ENCODE peak calls at places on chromosomes 11 and 22, in nine cellular contexts. L, M, F, T, H, N, W, A and P are unnamed samples.

GRCh38 chr11:96102664-96103068 is 178.8 kb upstream of the MTMR2 start:
- DNase-seq in L (no peak), M (peak; percentile 68), F (no peak), T (no peak), H (no peak), N (no peak), W (no peak), A (no peak), P (no peak)

GRCh38 chr11:87871071-87871470 is 304.2 kb downstream of the RAB38 start:
- DNase-seq in L (no peak), M (no peak), F (no peak), T (no peak), H (no peak), N (no peak), W (no peak), A (no peak), P (no peak)

GRCh38 chr22:49212002-49212401 is 615.7 kb downstream of the BRD1 start:
- DNase-seq in L (no peak), M (no peak), F (no peak), T (no peak), H (peak; percentile 3), N (peak; percentile 7), W (peak; percentile 36), A (no peak), P (no peak)

GRCh38 chr11:102446606-102447005 is 6.0 kb downstream of the TMEM123 start:
- DNase-seq in L (no peak), M (peak; percentile 79), F (peak; percentile 32), T (no peak), H (no peak), N (no peak), W (no peak), A (no peak), P (peak; percentile 78)

GRCh38 chr22:20432244-20432686 is 5.4 kb downstream of the SCARF2 start:
- DNase-seq in L (no peak), M (no peak), F (no peak), T (no peak), H (peak; percentile 14), N (no peak), W (peak; percentile 51), A (no peak), P (no peak)

GRCh38 chr11:9619004-9619403 is 44.9 kb upstream of the SWAP70 start:
- DNase-seq in L (no peak), M (no peak), F (no peak), T (no peak), H (no peak), N (no peak), W (no peak), A (no peak), P (no peak)

GRCh38 chr11:3170756-3171670 is 5.9 kb upstream of the OSBPL5 start:
- DNase-seq in L (no peak), M (no peak), F (no peak), T (no peak), H (no peak), N (peak; percentile 57), W (peak; percentile 64), A (no peak), P (no peak)

GRCh38 chr11:15864021-15864805 is 492.1 kb downstream of the SOX6 start:
- DNase-seq in L (no peak), M (no peak), F (no peak), T (no peak), H (no peak), N (no peak), W (no peak), A (no peak), P (no peak)

GRCh38 chr11:86064236-86064803 is 4.6 kb downstream of the PICALM start:
- DNase-seq in L (no peak), M (peak; percentile 54), F (no peak), T (no peak), H (no peak), N (no peak), W (no peak), A (no peak), P (no peak)

GRCh38 chr22:28585324-28585723 is 94.3 kb downstream of the TTC28 start:
- DNase-seq in L (no peak), M (no peak), F (no peak), T (no peak), H (no peak), N (no peak), W (no peak), A (no peak), P (no peak)

GRCh38 chr11:8773125-8773524 is 90.5 kb downstream of the RPL27A start:
- DNase-seq in L (no peak), M (no peak), F (no peak), T (no peak), H (no peak), N (no peak), W (no peak), A (no peak), P (no peak)

GRCh38 chr22:32583074-32583677 is 108.6 kb downstream of the FBXO7 start:
- DNase-seq in L (no peak), M (no peak), F (no peak), T (no peak), H (peak; percentile 26), N (no peak), W (no peak), A (no peak), P (no peak)

GRCh38 chr22:46373838-46374662 is 38.5 kb downstream of the TRMU start:
- DNase-seq in L (no peak), M (no peak), F (no peak), T (no peak), H (no peak), N (peak; percentile 63), W (no peak), A (no peak), P (no peak)

GRCh38 chr11:131710511-131710910 is 340.1 kb downstream of the NTM start:
- DNase-seq in L (no peak), M (peak; percentile 38), F (no peak), T (no peak), H (no peak), N (no peak), W (no peak), A (no peak), P (no peak)

GRCh38 chr11:20089796-20090653 is 70.2 kb downstream of the DBX1 start:
- DNase-seq in L (peak; percentile 47), M (peak; percentile 71), F (no peak), T (no peak), H (no peak), N (no peak), W (no peak), A (no peak), P (no peak)

GRCh38 chr22:43275545-43275981 is 67.6 kb downstream of the SCUBE1 start:
- DNase-seq in L (no peak), M (peak; percentile 60), F (no peak), T (no peak), H (no peak), N (no peak), W (no peak), A (no peak), P (no peak)

DNA sequence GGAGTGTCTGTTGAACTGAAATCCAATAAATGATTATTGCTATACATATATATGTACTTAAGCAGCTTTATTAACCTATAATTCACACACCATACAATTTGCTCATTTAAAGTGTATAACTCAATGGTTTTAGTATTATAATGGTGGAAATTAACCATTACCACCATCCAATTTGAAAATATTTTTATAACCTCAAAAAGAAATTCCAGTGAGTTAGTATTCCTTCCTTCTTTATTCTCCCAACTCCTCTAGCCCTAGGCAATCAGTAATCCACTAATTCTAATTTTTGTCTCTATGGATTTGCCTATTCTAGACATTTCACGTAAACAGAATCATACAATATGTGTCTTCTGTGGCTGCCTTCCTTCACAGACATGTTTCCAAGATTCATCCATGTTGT is 64.8 kb downstream of the MAPK1 start:
- DNase-seq in L (no peak), M (no peak), F (no peak), T (no peak), H (no peak), N (no peak), W (no peak), A (no peak), P (no peak)
- TF ChIP-seq CTCF in L (no peak), M (no peak), F (no peak), T (no peak), H (no peak), N (no peak), W (no peak), A (no peak), P (no peak)

GRCh38 chr22:17115927-17116326 is 5.2 kb downstream of the TMEM121B start:
- DNase-seq in L (no peak), M (no peak), F (no peak), T (no peak), H (no peak), N (no peak), W (no peak), A (no peak), P (no peak)

GRCh38 chr22:17116931-17117330 is 4.2 kb downstream of the TMEM121B start:
- DNase-seq in L (no peak), M (no peak), F (no peak), T (no peak), H (no peak), N (no peak), W (peak; percentile 33), A (no peak), P (no peak)

GRCh38 chr22:17117890-17118289 is 3.3 kb downstream of the TMEM121B start:
- DNase-seq in L (no peak), M (no peak), F (no peak), T (no peak), H (no peak), N (no peak), W (peak; percentile 21), A (no peak), P (no peak)

GRCh38 chr22:17118342-17118741 is 2.8 kb downstream of the TMEM121B start:
- DNase-seq in L (no peak), M (no peak), F (no peak), T (no peak), H (no peak), N (no peak), W (peak; percentile 31), A (no peak), P (no peak)

DNA sequence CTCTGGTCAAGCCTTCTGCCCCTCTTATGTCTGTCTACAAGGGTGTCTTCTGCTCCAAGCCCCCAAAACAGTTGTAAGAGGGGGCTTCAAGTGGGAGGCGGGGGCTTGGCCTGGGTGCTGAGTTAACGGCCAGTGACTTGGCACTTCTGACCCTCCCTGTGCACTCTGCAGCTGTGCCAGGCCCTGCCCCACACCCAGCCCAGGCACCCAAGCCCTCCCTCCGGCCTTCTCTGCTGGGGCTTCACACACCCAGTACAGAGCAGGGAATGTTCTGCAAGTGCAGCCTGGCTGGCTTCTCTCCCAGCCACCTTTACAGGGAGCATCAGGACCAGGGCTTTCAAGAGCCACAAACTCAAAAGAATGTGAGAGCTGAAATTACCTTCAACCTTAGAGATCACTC is 3.8 kb downstream of the TMEM121B start:
- DNase-seq in L (no peak), M (no peak), F (no peak), T (no peak), H (no peak), N (no peak), W (peak; percentile 80), A (no peak), P (no peak)
- H3K27ac ChIP-seq in L (no peak overlapping the region), M (no peak overlapping the region), F (no peak overlapping the region), T (peak overlapping the region; percentile 18), H (no peak overlapping the region), N (no peak overlapping the region), W (peak overlapping the region; percentile 58), A (no peak overlapping the region), P (no peak overlapping the region)

GRCh38 chr11:107438148-107438547 is 19.5 kb downstream of the CWF19L2 start:
- DNase-seq in L (no peak), M (no peak), F (no peak), T (no peak), H (no peak), N (no peak), W (no peak), A (no peak), P (no peak)
- TF ChIP-seq CTCF in L (no peak), M (no peak), F (no peak), T (no peak), H (no peak), N (no peak), W (no peak), A (no peak), P (no peak)

GRCh38 chr11:65580031-65580692 is 4.3 kb downstream of the EHBP1L1 start:
- DNase-seq in L (no peak), M (no peak), F (no peak), T (no peak), H (no peak), N (no peak), W (no peak), A (no peak), P (no peak)
- H3K27ac ChIP-seq in L (no peak overlapping the region), M (no peak overlapping the region), F (no peak overlapping the region), T (no peak overlapping the region), H (no peak overlapping the region), N (no peak overlapping the region), W (no peak overlapping the region), A (peak overlapping the region; percentile 67), P (peak overlapping the region; percentile 21)